ENCODE peak calls at places on chromosomes 1 and 21, in five cellular contexts. X is PC-3; D is stomach; V is tibial artery; Z is naive thymus-derived CD4-positive, alpha-beta T cell. C is an unnamed sample. For H3K9me3, the result is how much of the 10 kb centered on the place peaks cover.

GRCh38 chr1:150578278-150579109 is 916 bp downstream of the MCL1 start:
- DNase-seq in X (peak), D (no peak), V (peak), Z (no peak), C (no peak)

GRCh38 chr1:179938752-179939151 is 15.9 kb upstream of the CEP350 start:
- DNase-seq in X (peak), D (no peak), V (no peak), Z (no peak), C (no peak)

GRCh38 chr1:23167353-23168078 is 1.1 kb downstream of the LUZP1 start:
- DNase-seq in X (peak), D (peak), V (peak), Z (peak), C (peak)

GRCh38 chr21:44920694-44921604 is at the start of gene ITGB2:
- DNase-seq in X (no peak), D (peak), V (peak), Z (peak), C (no peak)

GRCh38 chr1:202807367-202807925 is 775 bp downstream of the KDM5B start:
- DNase-seq in X (no peak), D (no peak), V (peak), Z (peak), C (peak)

GRCh38 chr1:234992065-234992464 is 136.6 kb downstream of the TOMM20 start:
- DNase-seq in X (no peak), D (no peak), V (no peak), Z (no peak), C (no peak)

GRCh38 chr1:43786975-43787374 is 79.6 kb downstream of the ST3GAL3 start:
- DNase-seq in X (no peak), D (no peak), V (no peak), Z (no peak), C (no peak)

GRCh38 chr1:64685247-64685646 is 59.6 kb upstream of the RAVER2 start:
- DNase-seq in X (no peak), D (no peak), V (no peak), Z (no peak), C (no peak)

GRCh38 chr1:176374967-176375569 is 87.9 kb upstream of the PAPPA2 start:
- DNase-seq in X (peak), D (peak), V (peak), Z (peak), C (peak)

GRCh38 chr1:218813247-218813646 is 360.4 kb upstream of the LYPLAL1 start:
- DNase-seq in X (peak), D (no peak), V (no peak), Z (no peak), C (no peak)

GRCh38 chr1:245550702-245551008 is 395.9 kb downstream of the KIF26B start:
- DNase-seq in X (no peak), D (no peak), V (no peak), Z (no peak), C (no peak)

GRCh38 chr1:32714277-32714676 is 11.7 kb upstream of the SYNC start:
- DNase-seq in X (no peak), D (peak), V (no peak), Z (no peak), C (no peak)

GRCh38 chr1:7609311-7609994 is 161.6 kb upstream of the VAMP3 start:
- DNase-seq in X (no peak), D (no peak), V (peak), Z (no peak), C (no peak)

GRCh38 chr1:15830284-15830657 is 17.2 kb upstream of the SPEN start:
- DNase-seq in X (no peak), D (no peak), V (no peak), Z (no peak), C (no peak)

GRCh38 chr1:47333578-47333921 is at the start of gene CMPK1:
- DNase-seq in X (peak), D (peak), V (peak), Z (peak), C (peak)

GRCh38 chr1:83503153-83503552 is 495.8 kb downstream of the TTLL7 start:
- DNase-seq in X (no peak), D (no peak), V (no peak), Z (no peak), C (no peak)

GRCh38 chr1:59173721-59174120 is 123.2 kb upstream of the FGGY start:
- DNase-seq in X (peak), D (no peak), V (no peak), Z (no peak), C (no peak)

GRCh38 chr1:179251675-179252074 is 22.2 kb upstream of the ABL2 start:
- DNase-seq in X (peak), D (no peak), V (no peak), Z (no peak), C (no peak)

GRCh38 chr1:147492207-147492606 is 49.1 kb upstream of the BCL9 start:
- DNase-seq in X (peak), D (no peak), V (no peak), Z (no peak), C (no peak)

GRCh38 chr1:226541231-226541630 is 7.3 kb upstream of the STUM start:
- DNase-seq in X (no peak), D (no peak), V (no peak), Z (no peak), C (no peak)

GRCh38 chr21:38308010-38308784 is 51.4 kb downstream of the KCNJ15 start:
- DNase-seq in X (no peak), D (no peak), V (peak), Z (no peak), C (no peak)

GRCh38 chr21:38311091-38311490 is 54.3 kb downstream of the KCNJ15 start:
- DNase-seq in X (no peak), D (no peak), V (no peak), Z (no peak), C (no peak)

GRCh38 chr21:38306833-38307232 is 50.0 kb downstream of the KCNJ15 start:
- DNase-seq in X (no peak), D (no peak), V (no peak), Z (no peak), C (no peak)

GRCh38 chr21:38310619-38311018 is 53.8 kb downstream of the KCNJ15 start:
- DNase-seq in X (no peak), D (no peak), V (no peak), Z (no peak), C (no peak)

GRCh38 chr21:38308785-38309119 is 52.0 kb downstream of the KCNJ15 start:
- DNase-seq in X (no peak), D (no peak), V (no peak), Z (no peak), C (no peak)
- H3K9me3 ChIP-seq in X (under half), D (under half), V (under half), Z (under half), C (under half)

GRCh38 chr1:12851779-12852178 is 3.3 kb upstream of the HNRNPCL1 start:
- DNase-seq in X (peak), D (no peak), V (no peak), Z (no peak), C (no peak)
- H3K9me3 ChIP-seq in X (under half), D (under half), V (under half), Z (under half), C (under half)

GRCh38 chr1:155241069-155241679 is 14.1 kb downstream of the ENTREP3 start:
- DNase-seq in X (peak), D (peak), V (peak), Z (peak), C (no peak)
- H3K9me3 ChIP-seq in X (under half), D (under half), V (under half), Z (under half), C (under half)

GRCh38 chr21:46108827-46109226 is 10.9 kb downstream of the COL6A2 start:
- DNase-seq in X (no peak), D (peak), V (no peak), Z (no peak), C (no peak)

GRCh38 chr21:46100426-46100825 is 2.5 kb downstream of the COL6A2 start:
- DNase-seq in X (peak), D (peak), V (no peak), Z (no peak), C (no peak)

GRCh38 chr21:46100020-46100419 is 2.1 kb downstream of the COL6A2 start:
- DNase-seq in X (no peak), D (peak), V (no peak), Z (no peak), C (no peak)

GRCh38 chr21:46099476-46099875 is 1.6 kb downstream of the COL6A2 start:
- DNase-seq in X (peak), D (peak), V (peak), Z (no peak), C (no peak)

DNA sequence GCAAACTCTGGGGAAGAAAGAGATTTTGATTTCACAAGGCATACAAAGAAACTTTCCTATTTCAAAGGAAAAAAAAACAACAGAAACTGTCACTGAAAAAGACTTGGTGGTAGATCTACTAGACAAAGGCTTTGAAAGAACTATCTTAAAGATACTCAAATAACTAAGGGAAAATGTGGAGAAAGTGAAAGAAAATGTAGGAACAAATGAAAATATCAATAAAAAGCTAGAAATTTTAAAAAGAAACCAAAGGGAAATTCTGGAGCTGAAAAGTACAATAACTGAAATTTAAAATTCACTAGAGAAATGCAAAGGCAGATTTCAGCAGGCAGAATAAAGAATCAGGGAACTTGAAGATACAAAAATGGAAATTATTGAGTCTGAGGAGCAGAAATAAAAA is 6.2 kb downstream of the COL6A2 start:
- DNase-seq in X (no peak), D (no peak), V (no peak), Z (no peak), C (no peak)
- H3K9me3 ChIP-seq in X (under half), D (under half), V (under half), Z (under half), C (under half)

GRCh38 chr21:38818336-38818723 is 12.6 kb downstream of the ETS2 start:
- DNase-seq in X (no peak), D (no peak), V (no peak), Z (no peak), C (no peak)
- H3K9me3 ChIP-seq in X (under half), D (under half), V (under half), Z (under half), C (under half)

GRCh38 chr21:19286901-19287300 is 883.3 kb upstream of the TMPRSS15 start:
- DNase-seq in X (no peak), D (no peak), V (no peak), Z (no peak), C (no peak)
- H3K9me3 ChIP-seq in X (under half), D (under half), V (under half), Z (under half), C (under half)

DNA sequence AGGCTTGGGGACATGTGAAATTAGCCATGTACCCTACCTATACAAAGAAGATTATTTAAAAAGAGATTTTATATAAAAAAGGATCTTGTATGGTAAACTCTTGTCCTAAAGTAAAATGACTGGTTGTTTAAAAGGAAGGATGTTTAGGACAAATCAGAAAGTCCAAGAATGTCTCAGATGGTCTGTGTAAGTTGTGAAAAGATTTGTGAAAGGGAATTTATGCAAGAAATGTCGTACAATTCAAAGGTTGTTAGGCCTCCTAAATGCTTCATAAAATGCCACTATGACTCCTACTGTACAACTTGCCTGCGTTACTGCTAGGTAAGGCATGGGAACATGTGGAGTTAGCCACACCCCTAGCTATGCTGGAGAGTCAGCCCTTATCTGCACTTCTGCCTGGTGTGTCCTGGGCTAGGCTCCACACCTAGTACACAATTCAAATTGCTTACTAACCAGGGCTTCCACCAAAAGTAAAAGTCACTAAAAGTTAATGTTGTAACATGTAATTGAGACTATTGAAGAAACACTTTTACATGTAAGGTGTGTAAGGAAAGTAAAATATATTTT is 19.7 kb downstream of the PRDX6 start:
- DNase-seq in X (no peak), D (no peak), V (no peak), Z (no peak), C (no peak)
- H3K9me3 ChIP-seq in X (under half), D (under half), V (under half), Z (under half), C (under half)

GRCh38 chr1:38420666-38421065 is 374.1 kb upstream of the POU3F1 start:
- DNase-seq in X (no peak), D (no peak), V (no peak), Z (no peak), C (no peak)
- H3K9me3 ChIP-seq in X (under half), D (under half), V (under half), Z (under half), C (under half)

GRCh38 chr21:22728091-22728490 is 1729.9 kb downstream of the NCAM2 start:
- DNase-seq in X (peak), D (no peak), V (no peak), Z (no peak), C (no peak)

GRCh38 chr21:22725436-22725835 is 1727.2 kb downstream of the NCAM2 start:
- DNase-seq in X (no peak), D (no peak), V (no peak), Z (no peak), C (no peak)
- H3K9me3 ChIP-seq in X (under half), D (under half), V (under half), Z (under half), C (under half)

C was measured in T-helper 17 cell.